ENCODE peak calls at places on chromosomes 7 and 10, in four cellular contexts. A is progenitor cell of endocrine pancreas, H is K562, B is GM13977. L is an unnamed sample.

GRCh38 chr7:3267928-3268690 is 32.9 kb upstream of the SDK1 start:
- DNase-seq in A (no peak), H (no peak), B (no peak), L (no peak)

GRCh38 chr7:35734001-35734483 is 39.1 kb upstream of the HERPUD2 start:
- DNase-seq in A (no peak), H (no peak), B (no peak), L (no peak)

GRCh38 chr10:28644647-28645046 is 32.7 kb upstream of the BAMBI start:
- DNase-seq in A (no peak), H (no peak), B (no peak), L (no peak)

GRCh38 chr10:102729090-102730026 is 14.4 kb upstream of the WBP1L start:
- DNase-seq in A (peak), H (peak), B (peak), L (peak)

GRCh38 chr7:27160147-27160545 is 3.7 kb upstream of the HOXA7 start:
- DNase-seq in A (no peak), H (no peak), B (no peak), L (peak)

GRCh38 chr7:29190349-29191045 is 4.1 kb upstream of the CHN2 start:
- DNase-seq in A (no peak), H (no peak), B (no peak), L (no peak)

GRCh38 chr7:158407581-158408331 is 179.9 kb downstream of the PTPRN2 start:
- DNase-seq in A (no peak), H (no peak), B (peak), L (no peak)

GRCh38 chr7:25389489-25390106 is 161.3 kb upstream of the NPVF start:
- DNase-seq in A (no peak), H (peak), B (peak), L (no peak)

GRCh38 chr7:36653011-36653670 is 71.2 kb downstream of the AOAH start:
- DNase-seq in A (no peak), H (no peak), B (no peak), L (no peak)

GRCh38 chr10:114282526-114282925 is 43.5 kb downstream of the VWA2 start:
- DNase-seq in A (no peak), H (no peak), B (no peak), L (no peak)

GRCh38 chr10:62433181-62433692 is 59.1 kb downstream of the ZNF365 start:
- DNase-seq in A (no peak), H (peak), B (peak), L (no peak)

GRCh38 chr10:116708386-116708785 is 34.0 kb downstream of the HSPA12A start:
- DNase-seq in A (no peak), H (no peak), B (no peak), L (no peak)

GRCh38 chr7:140640727-140641531 is at the start of gene DENND2A:
- DNase-seq in A (peak), H (peak), B (peak), L (no peak)

GRCh38 chr10:114252097-114252496 is 13.0 kb downstream of the VWA2 start:
- DNase-seq in A (no peak), H (no peak), B (no peak), L (no peak)

GRCh38 chr10:74418285-74418872 is 267.4 kb downstream of the ADK start:
- DNase-seq in A (no peak), H (no peak), B (no peak), L (no peak)

GRCh38 chr10:37490266-37490665 is 364.9 kb downstream of the ANKRD30A start:
- DNase-seq in A (no peak), H (no peak), B (no peak), L (no peak)

GRCh38 chr10:118911361-118911760 is 118.2 kb upstream of the NANOS1 start:
- DNase-seq in A (no peak), H (no peak), B (no peak), L (no peak)

GRCh38 chr10:120732067-120732466 is 119.1 kb upstream of the WDR11 start:
- DNase-seq in A (no peak), H (no peak), B (no peak), L (no peak)

GRCh38 chr10:69693886-69694285 is 63.8 kb downstream of the FAM241B start:
- DNase-seq in A (no peak), H (no peak), B (no peak), L (no peak)

GRCh38 chr10:94183666-94184264 is 179.0 kb downstream of the NOC3L start:
- DNase-seq in A (no peak), H (no peak), B (no peak), L (no peak)

GRCh38 chr7:151728286-151728660 is 148.6 kb downstream of the PRKAG2 start:
- DNase-seq in A (no peak), H (no peak), B (no peak), L (no peak)
- TF ChIP-seq CTCF in A (no peak), H (no peak), B (no peak), L (no peak)

GRCh38 chr7:151743481-151743983 is 133.4 kb downstream of the PRKAG2 start:
- DNase-seq in A (no peak), H (no peak), B (no peak), L (no peak)

GRCh38 chr7:151745090-151745638 is 131.8 kb downstream of the PRKAG2 start:
- DNase-seq in A (no peak), H (peak), B (no peak), L (peak)

GRCh38 chr7:151744656-151745055 is 132.3 kb downstream of the PRKAG2 start:
- DNase-seq in A (no peak), H (no peak), B (no peak), L (no peak)

GRCh38 chr7:151744051-151744580 is 132.8 kb downstream of the PRKAG2 start:
- DNase-seq in A (no peak), H (no peak), B (no peak), L (no peak)

DNA sequence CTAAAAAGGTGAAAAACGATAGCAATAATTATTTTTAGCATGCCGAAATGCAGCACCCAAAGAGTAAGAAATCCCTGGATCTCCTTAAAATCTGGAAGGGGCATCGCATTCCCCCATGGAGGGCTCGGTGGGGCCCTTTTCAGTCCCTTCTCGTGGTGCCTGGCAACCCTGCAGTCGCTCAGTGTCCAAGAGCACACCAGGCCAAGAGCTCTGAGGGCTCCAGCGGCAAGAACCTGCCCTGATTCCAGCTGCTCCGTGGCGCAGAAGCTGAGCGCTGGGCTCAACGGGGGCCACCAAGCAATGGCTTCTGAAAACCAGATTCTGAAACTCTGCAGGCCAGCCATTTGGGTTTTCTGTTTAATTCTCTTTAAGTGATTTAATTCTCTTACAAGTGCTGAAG is 131.2 kb downstream of the PRKAG2 start:
- DNase-seq in A (no peak), H (no peak), B (no peak), L (no peak)
- TF ChIP-seq CTCF in A (no peak), H (no peak), B (no peak), L (no peak)

DNA sequence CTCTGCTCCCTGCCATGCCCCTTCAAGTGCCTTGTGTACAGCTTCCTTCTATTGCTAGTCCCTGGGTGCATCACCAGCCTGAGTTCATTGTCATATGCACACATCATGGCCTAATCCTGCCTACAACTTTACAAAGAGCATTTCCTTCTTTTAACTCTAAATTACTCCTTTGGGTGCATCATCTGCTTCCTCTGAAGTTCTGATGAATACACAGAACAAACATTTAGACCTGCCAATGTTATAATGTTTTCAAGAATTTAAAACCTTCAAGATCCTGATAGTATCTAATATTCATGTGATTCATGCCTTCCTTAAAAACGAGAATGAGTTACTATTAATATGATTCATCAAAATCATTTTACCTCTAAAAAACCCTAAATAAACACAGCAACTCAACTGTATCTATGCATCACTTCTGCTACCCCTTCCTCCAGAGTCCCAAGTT is 357.1 kb downstream of the MAGI2 start:
- DNase-seq in A (no peak), H (no peak), B (no peak), L (no peak)
- TF ChIP-seq CTCF in A (no peak), H (no peak), B (no peak), L (no peak)

GRCh38 chr10:49620841-49621378 is 7.1 kb downstream of the CHAT start:
- DNase-seq in A (no peak), H (no peak), B (no peak), L (no peak)

GRCh38 chr10:49621561-49621960 is 7.7 kb downstream of the CHAT start:
- DNase-seq in A (no peak), H (no peak), B (no peak), L (no peak)

GRCh38 chr10:49618861-49619260 is 5.0 kb downstream of the CHAT start:
- DNase-seq in A (no peak), H (no peak), B (no peak), L (no peak)

GRCh38 chr10:49620286-49620810 is 6.5 kb downstream of the CHAT start:
- DNase-seq in A (no peak), H (no peak), B (no peak), L (no peak)

GRCh38 chr10:49619613-49620012 is 5.8 kb downstream of the CHAT start:
- DNase-seq in A (no peak), H (peak), B (no peak), L (no peak)
- TF ChIP-seq CTCF in A (peak), H (peak), B (no peak), L (no peak)

DNA sequence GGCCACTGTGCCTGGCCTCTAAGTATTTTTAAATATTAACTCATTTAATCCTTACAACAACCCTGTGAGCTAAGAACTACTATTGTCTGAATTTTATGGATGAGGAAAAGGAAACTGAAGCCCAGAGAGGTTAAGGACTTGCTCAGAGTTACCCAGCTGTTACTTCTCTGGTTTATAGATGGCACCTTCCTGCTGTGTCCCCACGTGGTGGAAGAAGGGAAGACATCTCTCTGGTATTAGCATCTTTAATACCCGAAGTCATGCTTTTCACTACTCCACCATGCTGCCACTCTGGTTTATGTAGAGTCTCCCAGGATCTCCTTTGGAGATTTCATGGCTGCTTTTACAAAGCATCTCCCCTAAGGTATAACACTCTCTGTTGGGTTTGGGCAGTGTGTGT is 105.5 kb upstream of the MKLN1 start:
- DNase-seq in A (no peak), H (no peak), B (no peak), L (no peak)
- TF ChIP-seq CTCF in A (no peak), H (peak), B (peak), L (no peak)

GRCh38 chr7:41696323-41696916 is 6.5 kb downstream of the INHBA start:
- DNase-seq in A (peak), H (peak), B (no peak), L (no peak)

GRCh38 chr7:41691286-41691966 is 11.5 kb downstream of the INHBA start:
- DNase-seq in A (no peak), H (no peak), B (no peak), L (no peak)

GRCh38 chr7:41695661-41696322 is 7.1 kb downstream of the INHBA start:
- DNase-seq in A (no peak), H (no peak), B (no peak), L (no peak)

GRCh38 chr7:41694490-41694889 is 8.4 kb downstream of the INHBA start:
- DNase-seq in A (no peak), H (no peak), B (no peak), L (no peak)

DNA sequence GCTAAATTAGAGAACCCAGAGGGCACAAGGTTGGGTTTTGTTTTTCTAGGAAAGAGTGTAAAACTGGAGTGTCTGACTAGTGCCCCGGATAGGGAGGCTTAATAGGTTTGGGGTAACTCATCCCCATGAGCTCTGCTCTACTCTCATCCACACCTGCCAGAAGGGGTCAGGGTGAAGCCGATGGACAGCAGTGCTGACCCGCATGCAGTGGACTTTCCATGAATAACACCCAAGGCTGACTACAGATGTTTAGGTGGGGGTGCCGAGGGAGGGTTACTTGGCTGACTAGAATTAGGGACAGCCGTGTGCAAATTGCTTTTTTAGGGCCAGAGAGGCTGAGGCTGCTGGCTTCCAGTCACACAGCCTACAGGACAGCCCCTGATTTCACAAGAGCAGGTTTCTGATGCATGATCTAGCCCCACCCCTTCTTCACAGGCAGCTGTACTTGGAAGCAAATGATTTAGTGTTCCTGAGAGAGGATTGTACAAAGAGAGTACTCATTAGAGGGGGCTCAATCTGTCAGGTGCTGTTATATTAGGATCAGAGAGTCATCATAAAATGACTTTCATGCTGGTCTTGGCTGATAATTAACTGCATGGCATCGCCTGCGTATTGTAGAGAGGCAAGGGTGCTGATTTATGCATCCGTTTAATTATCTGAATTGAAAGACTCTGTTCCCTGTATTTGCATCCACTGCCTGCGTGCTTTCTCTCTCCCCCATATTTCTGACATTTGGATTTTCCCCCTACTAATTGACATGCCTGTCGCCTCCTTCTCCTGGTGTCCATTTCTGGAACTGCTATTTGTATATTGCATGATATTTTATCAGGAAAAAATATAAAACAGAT is 9.5 kb downstream of the INHBA start:
- DNase-seq in A (no peak), H (no peak), B (no peak), L (no peak)
- TF ChIP-seq CTCF in A (peak), H (no peak), B (no peak), L (no peak)